ENCODE peak calls at places on chromosomes 6 and 20, in four cellular contexts. I is GM06990, Y is choroid plexus epithelial cell, K is ACHN. P is an unnamed sample.

GRCh38 chr6:88984152-88984551 is 20.7 kb upstream of the RNGTT start:
- DNase-seq in I (no peak), Y (no peak), K (no peak), P (no peak)

GRCh38 chr6:156423075-156423474 is 354.1 kb upstream of the ARID1B start:
- DNase-seq in I (no peak), Y (peak; percentile 59), K (no peak), P (no peak)

GRCh38 chr20:61731363-61732181 is 334.1 kb downstream of the TAF4 start:
- DNase-seq in I (no peak), Y (peak; percentile 43), K (peak; percentile 28), P (no peak)

GRCh38 chr20:49985617-49986016 is 2.8 kb downstream of the SNAI1 start:
- DNase-seq in I (no peak), Y (no peak), K (no peak), P (no peak)

GRCh38 chr20:25227317-25227831 is 20.5 kb upstream of the PYGB start:
- DNase-seq in I (no peak), Y (peak; percentile 70), K (peak; percentile 29), P (peak; percentile 60)

GRCh38 chr6:112145080-112145573 is 57.7 kb downstream of the FAM229B start:
- DNase-seq in I (no peak), Y (no peak), K (no peak), P (no peak)

GRCh38 chr20:24066075-24066700 is 77.6 kb upstream of the GGTLC1 start:
- DNase-seq in I (no peak), Y (no peak), K (no peak), P (no peak)

GRCh38 chr20:57030611-57031600 is 235.5 kb downstream of the BMP7 start:
- DNase-seq in I (no peak), Y (peak; percentile 85), K (no peak), P (no peak)

GRCh38 chr20:13526551-13526950 is 112.2 kb downstream of the TASP1 start:
- DNase-seq in I (no peak), Y (peak; percentile 69), K (no peak), P (no peak)

GRCh38 chr6:108561742-108562502 is 1.2 kb downstream of the FOXO3 start:
- DNase-seq in I (peak; percentile 29), Y (no peak), K (no peak), P (peak; percentile 83)

GRCh38 chr6:53067307-53067706 is 2.1 kb downstream of the FBXO9 start:
- DNase-seq in I (no peak), Y (peak; percentile 34), K (no peak), P (peak; percentile 78)

GRCh38 chr6:35710241-35710847 is 21.6 kb upstream of the FKBP5 start:
- DNase-seq in I (no peak), Y (peak; percentile 55), K (no peak), P (no peak)

GRCh38 chr6:35400901-35401311 is 51.2 kb upstream of the FANCE start:
- DNase-seq in I (no peak), Y (no peak), K (no peak), P (no peak)

GRCh38 chr6:157185171-157185570 is 138.1 kb downstream of the TMEM242 start:
- DNase-seq in I (no peak), Y (no peak), K (no peak), P (no peak)

GRCh38 chr6:7697820-7698623 is 27.9 kb upstream of the BMP6 start:
- DNase-seq in I (peak; percentile 11), Y (peak; percentile 91), K (peak; percentile 64), P (no peak)

GRCh38 chr6:169099411-169100202 is 154.0 kb downstream of the THBS2 start:
- DNase-seq in I (no peak), Y (peak; percentile 82), K (peak; percentile 17), P (no peak)

GRCh38 chr6:159036673-159037072 is 8.1 kb downstream of the TAGAP start:
- DNase-seq in I (no peak), Y (no peak), K (no peak), P (no peak)

GRCh38 chr6:71043902-71044301 is 87.0 kb upstream of the B3GAT2 start:
- DNase-seq in I (no peak), Y (peak; percentile 51), K (no peak), P (no peak)

GRCh38 chr6:157823001-157823522 is at the start of gene SNX9:
- DNase-seq in I (peak; percentile 68), Y (peak; percentile 76), K (peak; percentile 75), P (peak; percentile 93)

GRCh38 chr6:2554651-2555050 is 196.1 kb downstream of the MYLK4 start:
- DNase-seq in I (no peak), Y (no peak), K (no peak), P (no peak)

GRCh38 chr20:18989736-18990474 is 176.3 kb downstream of the SCP2D1 start:
- DNase-seq in I (no peak), Y (no peak), K (no peak), P (no peak)

GRCh38 chr20:31523361-31524283 is 9.4 kb downstream of the HM13 start:
- DNase-seq in I (no peak), Y (no peak), K (peak; percentile 28), P (no peak)

GRCh38 chr6:37523412-37523811 is 23.7 kb upstream of the CCDC167 start:
- DNase-seq in I (no peak), Y (no peak), K (no peak), P (no peak)

P was measured in erythroblast.